ENCODE peak calls at places on chromosomes 13 and 19, in eight cellular contexts. T, K, F, D, O, Z, Q and C are unnamed samples.

GRCh38 chr13:111886217-111886945 is 180.6 kb upstream of the SOX1 start:
- DNase-seq in D (no peak), Z (no peak), T (no peak), O (no peak), Q (no peak), K (no peak), F (no peak), C (no peak)

GRCh38 chr19:15264933-15265206 is 32.6 kb upstream of the EPHX3 start:
- DNase-seq in T (no peak), F (no peak), D (no peak), Q (no peak), K (no peak), O (no peak), Z (no peak), C (no peak)

GRCh38 chr19:8451885-8452284 is 7.1 kb downstream of the HNRNPM start:
- DNase-seq in Z (no peak), K (no peak), T (peak; percentile 81), F (no peak), D (no peak), Q (peak; percentile 6), O (peak; percentile 45), C (no peak)

GRCh38 chr13:45206340-45206739 is 5.5 kb upstream of the KCTD4 start:
- DNase-seq in Q (no peak), D (no peak), F (no peak), K (no peak), Z (no peak), O (peak; percentile 92), T (peak; percentile 98), C (no peak)

GRCh38 chr19:52600639-52601024 is 30.5 kb downstream of the ZNF701 start:
- DNase-seq in Z (no peak), D (no peak), Q (peak; percentile 54), O (no peak), T (no peak), F (no peak), K (no peak), C (peak; percentile 48)

GRCh38 chr19:15297416-15298224 is 34.7 kb downstream of the BRD4 start:
- DNase-seq in K (no peak), O (peak; percentile 68), Q (no peak), D (peak; percentile 39), T (peak; percentile 71), Z (no peak), F (no peak), C (no peak)

GRCh38 chr19:16548956-16549355 is 6.7 kb upstream of the CHERP start:
- DNase-seq in D (no peak), Q (no peak), K (no peak), F (no peak), O (no peak), Z (no peak), T (no peak), C (no peak)

GRCh38 chr19:8046569-8047165 is 5.9 kb upstream of the CCL25 start:
- DNase-seq in T (no peak), O (no peak), Q (no peak), K (no peak), F (no peak), D (no peak), Z (no peak), C (no peak)

GRCh38 chr13:47480121-47480520 is 521.0 kb downstream of the SUCLA2 start:
- DNase-seq in K (no peak), Q (no peak), D (no peak), T (peak; percentile 95), Z (no peak), O (peak; percentile 53), F (no peak), C (peak; percentile 80)

GRCh38 chr19:7395360-7395781 is 46.6 kb downstream of the ARHGEF18 start:
- DNase-seq in O (peak; percentile 44), T (no peak), D (no peak), Q (no peak), Z (no peak), K (no peak), F (no peak), C (peak; percentile 26)

GRCh38 chr13:63189712-63190111 is 1774.1 kb upstream of the PCDH20 start:
- DNase-seq in Z (no peak), K (no peak), Q (no peak), T (no peak), O (no peak), D (no peak), F (no peak), C (no peak)

GRCh38 chr19:14135985-14136508 is 342 bp downstream of the ASF1B start:
- DNase-seq in F (no peak), T (no peak), Z (no peak), D (no peak), Q (no peak), O (no peak), K (no peak), C (no peak)

GRCh38 chr13:28297341-28297740 is 159.0 kb downstream of the PAN3 start:
- DNase-seq in T (peak; percentile 6), F (no peak), O (no peak), D (no peak), K (no peak), Q (no peak), Z (no peak), C (no peak)

GRCh38 chr19:30519607-30520205 is 147.5 kb downstream of the ZNF536 start:
- DNase-seq in T (no peak), Q (no peak), K (no peak), Z (no peak), O (no peak), D (no peak), F (no peak), C (no peak)

GRCh38 chr13:52001120-52001731 is 10.0 kb downstream of the ATP7B start:
- DNase-seq in O (peak; percentile 71), K (no peak), T (peak; percentile 39), F (no peak), Z (no peak), Q (no peak), D (no peak), C (peak; percentile 21)

GRCh38 chr13:102298051-102298450 is 103.8 kb downstream of the FGF14 start:
- DNase-seq in O (no peak), Q (no peak), D (no peak), T (no peak), F (no peak), K (no peak), Z (no peak), C (no peak)

GRCh38 chr13:34591801-34592454 is 350.1 kb upstream of the NBEA start:
- DNase-seq in Q (no peak), K (no peak), D (peak; percentile 35), O (no peak), T (peak; percentile 18), F (no peak), Z (no peak), C (no peak)

GRCh38 chr19:51727349-51727880 is 3.6 kb upstream of the HAS1 start:
- DNase-seq in Z (no peak), T (peak; percentile 41), K (no peak), O (peak; percentile 27), Q (no peak), F (no peak), D (no peak), C (no peak)

GRCh38 chr13:66887088-66887487 is 343.0 kb downstream of the PCDH9 start:
- DNase-seq in T (peak; percentile 83), K (no peak), F (no peak), D (no peak), Z (no peak), Q (no peak), O (no peak), C (no peak)

GRCh38 chr19:16386619-16387240 is 62.1 kb downstream of the KLF2 start:
- DNase-seq in Z (no peak), O (peak; percentile 69), T (peak; percentile 40), D (peak; percentile 46), F (no peak), Q (no peak), K (peak; percentile 27), C (peak; percentile 37)

GRCh38 chr13:70568571-70568970 is 460.3 kb upstream of the KLHL1 start:
- DNase-seq in Q (no peak), O (peak; percentile 77), Z (no peak), T (peak; percentile 16), D (peak; percentile 31), F (no peak), K (peak; percentile 20), C (no peak)

DNA sequence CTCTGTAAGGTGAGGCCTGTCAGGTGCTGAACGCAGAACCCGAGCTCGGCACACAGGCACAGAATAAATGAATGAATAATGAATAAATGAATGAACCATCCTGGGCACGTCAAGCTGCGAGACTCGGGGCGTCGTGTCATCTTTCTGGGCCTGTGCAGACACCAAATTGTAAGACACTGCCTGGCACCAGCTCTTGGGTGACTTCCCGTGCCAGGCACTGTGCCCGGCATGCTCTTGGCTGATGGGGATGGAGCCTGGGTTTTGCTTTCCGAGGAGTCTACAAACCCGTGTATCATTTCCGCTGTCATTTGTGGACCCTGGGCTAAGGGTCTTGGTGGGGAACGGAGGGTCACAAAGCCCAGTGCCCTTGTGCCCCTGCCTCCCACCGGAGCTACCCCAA is 43.9 kb downstream of the CELF5 start:
- DNase-seq in F (no peak), Q (no peak), O (no peak), D (no peak), K (no peak), Z (no peak), T (no peak), C (no peak)
- H3K4me1 ChIP-seq in F (no peaks in the 10 kb centered on the region), Q (no peaks in the 10 kb centered on the region), O (no peaks in the 10 kb centered on the region), D (no peaks in the 10 kb centered on the region), K (no peaks in the 10 kb centered on the region), Z (no peaks in the 10 kb centered on the region), T (no peaks in the 10 kb centered on the region), C (peaks cover 10% of the 10 kb centered on the region)

GRCh38 chr13:113239357-113239756 is 29.9 kb downstream of the CUL4A start:
- DNase-seq in F (no peak), K (no peak), D (no peak), Z (no peak), Q (no peak), O (no peak), T (no peak), C (peak; percentile 25)

GRCh38 chr13:113245858-113246791 is 36.7 kb downstream of the CUL4A start:
- DNase-seq in O (no peak), Q (no peak), D (no peak), T (no peak), K (no peak), F (no peak), Z (no peak), C (no peak)

GRCh38 chr13:113239986-113240385 is 30.6 kb downstream of the CUL4A start:
- DNase-seq in Q (no peak), K (no peak), T (no peak), D (no peak), Z (no peak), O (no peak), F (no peak), C (no peak)

GRCh38 chr13:113238542-113238941 is 29.1 kb downstream of the CUL4A start:
- DNase-seq in Q (no peak), Z (no peak), O (no peak), F (no peak), D (no peak), K (no peak), T (no peak), C (no peak)

GRCh38 chr13:113243847-113244246 is 34.4 kb downstream of the CUL4A start:
- DNase-seq in Z (no peak), D (no peak), O (no peak), F (no peak), Q (no peak), K (no peak), T (no peak), C (no peak)
- H3K4me3 ChIP-seq in Z (no peak overlapping the region), D (no peak overlapping the region), O (no peak overlapping the region), F (no peak overlapping the region), Q (no peak overlapping the region), K (no peak overlapping the region), T (no peak overlapping the region), C (no peak overlapping the region)

GRCh38 chr13:40626977-40627376 is 39.5 kb downstream of the FOXO1 start:
- DNase-seq in Q (no peak), O (no peak), Z (no peak), F (no peak), D (no peak), T (no peak), K (no peak), C (no peak)
- H3K4me1 ChIP-seq in Q (peaks cover 12% of the 10 kb centered on the region), O (peaks cover 49% of the 10 kb centered on the region), Z (peaks cover 47% of the 10 kb centered on the region), F (no peaks in the 10 kb centered on the region), D (peaks cover 75% of the 10 kb centered on the region), T (no peaks in the 10 kb centered on the region), K (peaks cover 3% of the 10 kb centered on the region), C (no peaks in the 10 kb centered on the region)

GRCh38 chr19:47363758-47364529 is 14.8 kb downstream of the DHX34 start:
- DNase-seq in D (no peak), K (no peak), T (peak; percentile 9), F (no peak), O (peak; percentile 54), Z (no peak), Q (no peak), C (no peak)
- H3K4me3 ChIP-seq in D (no peak overlapping the region), K (no peak overlapping the region), T (no peak overlapping the region), F (no peak overlapping the region), O (no peak overlapping the region), Z (no peak overlapping the region), Q (no peak overlapping the region), C (no peak overlapping the region)